ENCODE peak calls at places on chromosomes 5 and 9, in five cellular contexts. One of them, this sample, is unnamed.

GRCh38 chr5:33755216-33755615 is 136.6 kb downstream of the ADAMTS12 start:
- DNase-seq in kidney: no peak
- DNase-seq in AG10803: peak
- DNase-seq in activated CD8-positive, alpha-beta memory T cell treated with anti-CD3 and anti-CD28 coated beads for 24 hours: no peak
- DNase-seq in NCI-H2171: no peak
- DNase-seq in this sample: no peak

GRCh38 chr5:117881426-117882230 is 1106.7 kb downstream of the DTWD2 start:
- DNase-seq in kidney: no peak
- DNase-seq in activated CD8-positive, alpha-beta memory T cell treated with anti-CD3 and anti-CD28 coated beads for 24 hours: no peak
- DNase-seq in NCI-H2171: peak
- DNase-seq in AG10803: no peak
- DNase-seq in this sample: peak

GRCh38 chr5:129767927-129768380 is 20.1 kb downstream of the MINAR2 start:
- DNase-seq in kidney: no peak
- DNase-seq in NCI-H2171: peak
- DNase-seq in AG10803: peak
- DNase-seq in activated CD8-positive, alpha-beta memory T cell treated with anti-CD3 and anti-CD28 coated beads for 24 hours: peak
- DNase-seq in this sample: peak

GRCh38 chr9:131310833-131311554 is 21.5 kb downstream of the PLPP7 start:
- DNase-seq in activated CD8-positive, alpha-beta memory T cell treated with anti-CD3 and anti-CD28 coated beads for 24 hours: peak
- DNase-seq in NCI-H2171: no peak
- DNase-seq in AG10803: no peak
- DNase-seq in kidney: no peak
- DNase-seq in this sample: peak

GRCh38 chr5:139795074-139796001 is at the start of gene PSD2:
- DNase-seq in NCI-H2171: no peak
- DNase-seq in activated CD8-positive, alpha-beta memory T cell treated with anti-CD3 and anti-CD28 coated beads for 24 hours: no peak
- DNase-seq in AG10803: no peak
- DNase-seq in kidney: no peak
- DNase-seq in this sample: peak

GRCh38 chr9:126150411-126151030 is 176.1 kb upstream of the MVB12B start:
- DNase-seq in NCI-H2171: peak
- DNase-seq in AG10803: no peak
- DNase-seq in activated CD8-positive, alpha-beta memory T cell treated with anti-CD3 and anti-CD28 coated beads for 24 hours: peak
- DNase-seq in kidney: no peak
- DNase-seq in this sample: no peak

GRCh38 chr9:69542942-69543704 is 129.0 kb downstream of the APBA1 start:
- DNase-seq in kidney: no peak
- DNase-seq in activated CD8-positive, alpha-beta memory T cell treated with anti-CD3 and anti-CD28 coated beads for 24 hours: no peak
- DNase-seq in AG10803: no peak
- DNase-seq in NCI-H2171: no peak
- DNase-seq in this sample: peak

GRCh38 chr5:174336479-174336878 is 291.0 kb downstream of the NSG2 start:
- DNase-seq in AG10803: no peak
- DNase-seq in NCI-H2171: no peak
- DNase-seq in kidney: no peak
- DNase-seq in activated CD8-positive, alpha-beta memory T cell treated with anti-CD3 and anti-CD28 coated beads for 24 hours: no peak
- DNase-seq in this sample: no peak

GRCh38 chr5:78586251-78586650 is 62.3 kb downstream of the LHFPL2 start:
- DNase-seq in activated CD8-positive, alpha-beta memory T cell treated with anti-CD3 and anti-CD28 coated beads for 24 hours: no peak
- DNase-seq in AG10803: peak
- DNase-seq in kidney: no peak
- DNase-seq in NCI-H2171: no peak
- DNase-seq in this sample: no peak

GRCh38 chr9:37011530-37011929 is 22.5 kb downstream of the PAX5 start:
- DNase-seq in activated CD8-positive, alpha-beta memory T cell treated with anti-CD3 and anti-CD28 coated beads for 24 hours: no peak
- DNase-seq in NCI-H2171: no peak
- DNase-seq in AG10803: no peak
- DNase-seq in kidney: no peak
- DNase-seq in this sample: no peak

GRCh38 chr9:92444841-92445240 is 20.6 kb upstream of the OMD start:
- DNase-seq in kidney: no peak
- DNase-seq in AG10803: no peak
- DNase-seq in activated CD8-positive, alpha-beta memory T cell treated with anti-CD3 and anti-CD28 coated beads for 24 hours: no peak
- DNase-seq in NCI-H2171: peak
- DNase-seq in this sample: no peak

GRCh38 chr5:76180817-76181805 is 97.9 kb downstream of the SV2C start:
- DNase-seq in NCI-H2171: no peak
- DNase-seq in AG10803: no peak
- DNase-seq in activated CD8-positive, alpha-beta memory T cell treated with anti-CD3 and anti-CD28 coated beads for 24 hours: no peak
- DNase-seq in kidney: no peak
- DNase-seq in this sample: no peak

GRCh38 chr5:112159435-112159834 is 259.6 kb downstream of the EPB41L4A start:
- DNase-seq in AG10803: peak
- DNase-seq in kidney: no peak
- DNase-seq in NCI-H2171: no peak
- DNase-seq in activated CD8-positive, alpha-beta memory T cell treated with anti-CD3 and anti-CD28 coated beads for 24 hours: no peak
- DNase-seq in this sample: no peak

GRCh38 chr5:180787025-180787424 is 15.6 kb downstream of the MGAT1 start:
- DNase-seq in kidney: no peak
- DNase-seq in AG10803: peak
- DNase-seq in NCI-H2171: no peak
- DNase-seq in activated CD8-positive, alpha-beta memory T cell treated with anti-CD3 and anti-CD28 coated beads for 24 hours: peak
- DNase-seq in this sample: peak

GRCh38 chr5:65722575-65723424 is 795 bp downstream of the NLN start:
- DNase-seq in AG10803: peak
- DNase-seq in kidney: no peak
- DNase-seq in activated CD8-positive, alpha-beta memory T cell treated with anti-CD3 and anti-CD28 coated beads for 24 hours: no peak
- DNase-seq in NCI-H2171: no peak
- DNase-seq in this sample: peak

GRCh38 chr9:137448569-137448962 is 7.4 kb upstream of the ENTPD8 start:
- DNase-seq in activated CD8-positive, alpha-beta memory T cell treated with anti-CD3 and anti-CD28 coated beads for 24 hours: no peak
- DNase-seq in kidney: peak
- DNase-seq in AG10803: no peak
- DNase-seq in NCI-H2171: no peak
- DNase-seq in this sample: no peak

GRCh38 chr5:160165137-160166068 is 46.2 kb upstream of the PWWP2A start:
- DNase-seq in activated CD8-positive, alpha-beta memory T cell treated with anti-CD3 and anti-CD28 coated beads for 24 hours: no peak
- DNase-seq in AG10803: peak
- DNase-seq in NCI-H2171: peak
- DNase-seq in kidney: peak
- DNase-seq in this sample: peak

GRCh38 chr5:89597878-89598277 is 714.9 kb upstream of the MEF2C start:
- DNase-seq in kidney: no peak
- DNase-seq in activated CD8-positive, alpha-beta memory T cell treated with anti-CD3 and anti-CD28 coated beads for 24 hours: no peak
- DNase-seq in AG10803: no peak
- DNase-seq in NCI-H2171: no peak
- DNase-seq in this sample: no peak

GRCh38 chr5:2299388-2300220 is 416.9 kb upstream of the IRX4 start:
- DNase-seq in kidney: no peak
- DNase-seq in NCI-H2171: no peak
- DNase-seq in activated CD8-positive, alpha-beta memory T cell treated with anti-CD3 and anti-CD28 coated beads for 24 hours: no peak
- DNase-seq in AG10803: no peak
- DNase-seq in this sample: no peak

GRCh38 chr9:91156451-91157234 is 205.1 kb downstream of the AUH start:
- DNase-seq in NCI-H2171: no peak
- DNase-seq in activated CD8-positive, alpha-beta memory T cell treated with anti-CD3 and anti-CD28 coated beads for 24 hours: peak
- DNase-seq in AG10803: peak
- DNase-seq in kidney: no peak
- DNase-seq in this sample: no peak

GRCh38 chr5:142426129-142426641 is 101.4 kb upstream of the SPRY4 start:
- DNase-seq in activated CD8-positive, alpha-beta memory T cell treated with anti-CD3 and anti-CD28 coated beads for 24 hours: no peak
- DNase-seq in kidney: no peak
- DNase-seq in AG10803: peak
- DNase-seq in NCI-H2171: no peak
- DNase-seq in this sample: peak

GRCh38 chr5:154977409-154977808 is 36.1 kb upstream of the KIF4B start:
- DNase-seq in AG10803: no peak
- DNase-seq in activated CD8-positive, alpha-beta memory T cell treated with anti-CD3 and anti-CD28 coated beads for 24 hours: no peak
- DNase-seq in NCI-H2171: no peak
- DNase-seq in kidney: no peak
- DNase-seq in this sample: no peak

GRCh38 chr5:36079200-36079761 is 12.6 kb upstream of the UGT3A2 start:
- DNase-seq in activated CD8-positive, alpha-beta memory T cell treated with anti-CD3 and anti-CD28 coated beads for 24 hours: no peak
- DNase-seq in kidney: no peak
- DNase-seq in AG10803: peak
- DNase-seq in NCI-H2171: peak
- DNase-seq in this sample: peak

GRCh38 chr9:122498883-122499288 is 11.7 kb upstream of the OR1J2 start:
- DNase-seq in kidney: no peak
- DNase-seq in activated CD8-positive, alpha-beta memory T cell treated with anti-CD3 and anti-CD28 coated beads for 24 hours: peak
- DNase-seq in AG10803: peak
- DNase-seq in NCI-H2171: no peak
- DNase-seq in this sample: peak

GRCh38 chr5:132260051-132260450 is 2.6 kb downstream of the PDLIM4 start:
- DNase-seq in kidney: peak
- DNase-seq in NCI-H2171: no peak
- DNase-seq in AG10803: no peak
- DNase-seq in activated CD8-positive, alpha-beta memory T cell treated with anti-CD3 and anti-CD28 coated beads for 24 hours: peak
- DNase-seq in this sample: no peak

GRCh38 chr5:33984671-33985124 is at the start of gene SLC45A2:
- DNase-seq in AG10803: no peak
- DNase-seq in kidney: no peak
- DNase-seq in activated CD8-positive, alpha-beta memory T cell treated with anti-CD3 and anti-CD28 coated beads for 24 hours: no peak
- DNase-seq in NCI-H2171: no peak
- DNase-seq in this sample: no peak

GRCh38 chr5:30239331-30240022 is 954.0 kb upstream of the CDH6 start:
- DNase-seq in NCI-H2171: no peak
- DNase-seq in activated CD8-positive, alpha-beta memory T cell treated with anti-CD3 and anti-CD28 coated beads for 24 hours: no peak
- DNase-seq in AG10803: no peak
- DNase-seq in kidney: no peak
- DNase-seq in this sample: no peak

GRCh38 chr5:143025971-143026370 is 255.8 kb downstream of the ARHGAP26 start:
- DNase-seq in NCI-H2171: no peak
- DNase-seq in AG10803: no peak
- DNase-seq in kidney: no peak
- DNase-seq in activated CD8-positive, alpha-beta memory T cell treated with anti-CD3 and anti-CD28 coated beads for 24 hours: no peak
- DNase-seq in this sample: peak

GRCh38 chr5:37717613-37718431 is 122.0 kb downstream of the GDNF start:
- DNase-seq in kidney: no peak
- DNase-seq in NCI-H2171: peak
- DNase-seq in activated CD8-positive, alpha-beta memory T cell treated with anti-CD3 and anti-CD28 coated beads for 24 hours: no peak
- DNase-seq in AG10803: peak
- DNase-seq in this sample: peak

GRCh38 chr9:71937070-71937625 is 25.7 kb downstream of the C9orf85 start:
- DNase-seq in AG10803: no peak
- DNase-seq in NCI-H2171: no peak
- DNase-seq in activated CD8-positive, alpha-beta memory T cell treated with anti-CD3 and anti-CD28 coated beads for 24 hours: no peak
- DNase-seq in kidney: no peak
- DNase-seq in this sample: no peak

GRCh38 chr9:12511726-12512125 is 181.5 kb upstream of the TYRP1 start:
- DNase-seq in activated CD8-positive, alpha-beta memory T cell treated with anti-CD3 and anti-CD28 coated beads for 24 hours: no peak
- DNase-seq in AG10803: no peak
- DNase-seq in NCI-H2171: no peak
- DNase-seq in kidney: no peak
- DNase-seq in this sample: no peak

GRCh38 chr9:113572076-113572861 is 108.7 kb downstream of the RGS3 start:
- DNase-seq in NCI-H2171: no peak
- DNase-seq in activated CD8-positive, alpha-beta memory T cell treated with anti-CD3 and anti-CD28 coated beads for 24 hours: no peak
- DNase-seq in kidney: peak
- DNase-seq in AG10803: no peak
- DNase-seq in this sample: no peak

This sample was measured in cerebellar cortex.